ENCODE peak calls at places on chromosomes 1 and 21, in four cellular contexts. C is PC-9, P is pancreas, Q is testis. V is an unnamed sample. For H3K27me3, the result is how much of the 10 kb centered on the place peaks cover.

GRCh38 chr21:32214654-32215305 is 64.1 kb downstream of the MIS18A start:
- DNase-seq in Q (no peak), P (no peak), C (no peak), V (no peak)

GRCh38 chr1:195897072-195897471 is 711.2 kb downstream of the KCNT2 start:
- DNase-seq in C (no peak), P (no peak), Q (no peak), V (no peak)

GRCh38 chr1:234495231-234495990 is 16.4 kb upstream of the TARBP1 start:
- DNase-seq in Q (no peak), C (peak), P (no peak), V (peak)

GRCh38 chr1:16009678-16010077 is 5.6 kb downstream of the SRARP start:
- DNase-seq in P (no peak), Q (no peak), C (no peak), V (no peak)

GRCh38 chr1:101088431-101088830 is 62.8 kb upstream of the DPH5 start:
- DNase-seq in Q (no peak), P (no peak), C (no peak), V (no peak)

GRCh38 chr1:115067460-115067859 is 21.8 kb downstream of the TSPAN2 start:
- DNase-seq in P (no peak), Q (no peak), C (no peak), V (no peak)

GRCh38 chr1:200979574-200980451 is 43.7 kb downstream of the KIF21B start:
- DNase-seq in C (peak), P (no peak), Q (peak), V (no peak)

GRCh38 chr1:62070384-62071011 is 124.2 kb upstream of the L1TD1 start:
- DNase-seq in P (no peak), C (no peak), Q (no peak), V (no peak)

GRCh38 chr1:172465617-172466016 is 21.7 kb upstream of the PIGC start:
- DNase-seq in P (no peak), C (no peak), Q (no peak), V (no peak)

GRCh38 chr1:202049129-202049528 is 38.7 kb downstream of the ELF3 start:
- DNase-seq in P (peak), C (no peak), Q (no peak), V (no peak)

GRCh38 chr21:35071347-35071746 is 22.2 kb upstream of the RUNX1 start:
- DNase-seq in C (no peak), Q (no peak), P (no peak), V (no peak)

GRCh38 chr1:204592246-204592948 is 76.2 kb downstream of the MDM4 start:
- DNase-seq in Q (no peak), C (no peak), P (no peak), V (no peak)

GRCh38 chr1:107941123-107941522 is 23.9 kb downstream of the VAV3 start:
- DNase-seq in P (no peak), C (no peak), Q (no peak), V (peak)

GRCh38 chr1:46202975-46203737 is at the start of gene LURAP1:
- DNase-seq in Q (peak), P (no peak), C (no peak), V (no peak)

GRCh38 chr1:46411010-46411405 is 16.9 kb downstream of the FAAH start:
- DNase-seq in P (no peak), C (no peak), Q (no peak), V (no peak)

GRCh38 chr1:215923129-215923824 is 356.2 kb downstream of the KCTD3 start:
- DNase-seq in P (no peak), Q (no peak), C (no peak), V (peak)

GRCh38 chr1:116440731-116441130 is 67.7 kb downstream of the ATP1A1 start:
- DNase-seq in P (no peak), Q (no peak), C (no peak), V (no peak)

GRCh38 chr1:174998569-174999215 is 1.1 kb upstream of the CACYBP start:
- DNase-seq in C (peak), P (peak), Q (peak), V (no peak)

GRCh38 chr1:10623391-10624145 is 148.8 kb downstream of the PEX14 start:
- DNase-seq in C (no peak), Q (no peak), P (no peak), V (no peak)

GRCh38 chr1:209398330-209398991 is 185.1 kb upstream of the CAMK1G start:
- DNase-seq in P (no peak), C (peak), Q (no peak), V (peak)

GRCh38 chr1:34872133-34872503 is 12.6 kb upstream of the SMIM12 start:
- DNase-seq in Q (no peak), C (no peak), P (no peak), V (no peak)
- H3K27me3 ChIP-seq in Q (under half), C (half or more), P (under half), V (under half)

DNA sequence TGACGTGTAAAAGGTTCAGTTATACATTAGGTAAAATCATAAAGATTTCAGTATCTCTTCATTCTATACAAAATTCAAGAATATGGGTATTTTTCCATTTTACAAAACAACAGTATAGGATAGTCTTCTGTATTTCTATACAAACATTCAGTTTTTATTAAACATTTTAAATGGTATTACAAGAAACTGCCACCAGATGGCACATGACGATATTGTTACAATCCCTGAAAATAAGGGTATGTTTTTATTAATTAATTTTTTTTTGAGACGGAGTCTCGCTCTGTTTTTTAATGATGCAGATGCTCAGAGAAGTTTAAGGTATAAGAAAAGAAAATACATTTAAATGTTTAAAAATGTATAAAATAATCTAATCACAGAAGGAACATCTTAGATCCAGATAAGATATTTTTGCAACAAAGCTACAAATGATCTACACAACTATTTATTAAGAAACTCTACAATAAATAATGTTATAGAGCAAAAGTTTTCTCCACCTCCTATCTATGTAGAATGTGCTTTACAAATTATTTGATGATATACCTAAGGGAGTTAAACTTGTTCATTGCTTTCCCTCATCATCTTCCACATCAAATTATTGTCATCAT is 23.5 kb upstream of the RSBN1 start:
- DNase-seq in C (no peak), P (no peak), Q (no peak), V (no peak)
- TF ChIP-seq CTCF in C (peak), P (peak), Q (peak), V (peak)

GRCh38 chr1:31207046-31207445 is 32.6 kb downstream of the NKAIN1 start:
- DNase-seq in P (no peak), C (no peak), Q (no peak), V (no peak)

GRCh38 chr1:31199301-31199790 is 40.3 kb downstream of the NKAIN1 start:
- DNase-seq in P (no peak), Q (no peak), C (no peak), V (no peak)

GRCh38 chr1:31199924-31200323 is 39.8 kb downstream of the NKAIN1 start:
- DNase-seq in Q (no peak), P (no peak), C (no peak), V (no peak)

GRCh38 chr1:31201871-31202270 is 37.8 kb downstream of the NKAIN1 start:
- DNase-seq in P (no peak), Q (no peak), C (no peak), V (no peak)

GRCh38 chr1:31203215-31203614 is 36.5 kb downstream of the NKAIN1 start:
- DNase-seq in P (no peak), C (no peak), Q (peak), V (no peak)
- H3K27me3 ChIP-seq in P (under half), C (under half), Q (under half), V (under half)

DNA sequence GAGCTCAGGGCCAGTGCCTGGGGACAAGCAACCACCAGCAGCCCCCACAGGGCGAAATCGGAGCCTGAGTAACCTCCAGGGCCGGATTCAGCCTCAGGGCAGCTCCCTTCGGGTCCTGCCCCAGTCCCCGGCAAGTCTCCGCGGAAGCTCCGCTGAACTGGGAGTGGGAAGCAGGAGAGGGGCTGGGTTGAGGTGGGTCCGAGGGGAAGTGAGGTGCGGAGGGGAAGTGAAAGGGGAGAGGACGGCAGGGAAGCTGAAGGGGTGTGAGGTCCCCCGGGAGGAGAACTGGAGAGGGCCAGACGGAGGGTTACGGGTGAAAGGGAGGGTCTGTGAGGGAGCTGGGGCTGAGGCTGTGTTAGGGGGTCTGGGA is 560 bp downstream of the PADI2 start:
- DNase-seq in C (no peak), P (no peak), Q (no peak), V (no peak)
- TF ChIP-seq CTCF in C (no peak), P (no peak), Q (no peak), V (no peak)

DNA sequence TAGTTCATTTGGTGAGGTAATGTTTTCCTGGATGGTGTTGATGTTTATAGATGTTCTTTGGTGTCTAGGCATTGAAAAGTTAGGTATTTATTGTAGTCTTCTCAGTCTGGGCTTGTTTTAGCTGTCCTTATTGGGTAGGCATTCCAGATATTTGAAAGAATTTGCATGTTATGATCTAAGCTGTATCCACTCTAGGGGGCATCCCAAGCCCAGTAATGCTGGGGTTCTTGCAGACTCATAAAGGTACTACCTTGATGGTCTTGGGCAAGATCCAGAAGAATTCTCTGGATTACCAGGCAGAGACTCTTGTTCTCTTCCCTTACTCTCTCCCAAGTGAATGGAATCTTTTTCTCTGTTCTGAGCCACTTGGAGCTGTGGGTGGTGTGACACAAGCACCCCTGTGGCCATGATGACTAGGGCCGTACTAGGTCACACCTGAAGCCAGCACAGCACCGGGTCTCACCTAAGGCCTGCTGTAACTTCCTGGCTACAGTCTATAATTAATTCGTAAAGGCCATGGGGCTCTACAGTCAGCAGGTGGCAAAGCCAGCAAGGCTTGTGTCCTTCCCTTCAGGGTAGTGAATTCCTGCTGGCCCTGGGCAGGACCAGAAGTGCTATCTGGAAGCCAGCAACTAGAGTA is 74.8 kb upstream of the PDE4B start:
- DNase-seq in P (no peak), Q (no peak), C (no peak), V (peak)
- H3K27me3 ChIP-seq in P (under half), Q (under half), C (under half), V (under half)

GRCh38 chr21:36111238-36111637 is 23.6 kb upstream of the CBR3 start:
- DNase-seq in C (no peak), Q (no peak), P (no peak), V (no peak)

GRCh38 chr21:36109868-36110267 is 25.0 kb upstream of the CBR3 start:
- DNase-seq in C (no peak), P (no peak), Q (no peak), V (no peak)

GRCh38 chr21:36115138-36115710 is 19.7 kb upstream of the CBR3 start:
- DNase-seq in P (no peak), Q (no peak), C (no peak), V (no peak)

GRCh38 chr21:36117276-36117675 is 17.6 kb upstream of the CBR3 start:
- DNase-seq in P (no peak), Q (no peak), C (no peak), V (no peak)

DNA sequence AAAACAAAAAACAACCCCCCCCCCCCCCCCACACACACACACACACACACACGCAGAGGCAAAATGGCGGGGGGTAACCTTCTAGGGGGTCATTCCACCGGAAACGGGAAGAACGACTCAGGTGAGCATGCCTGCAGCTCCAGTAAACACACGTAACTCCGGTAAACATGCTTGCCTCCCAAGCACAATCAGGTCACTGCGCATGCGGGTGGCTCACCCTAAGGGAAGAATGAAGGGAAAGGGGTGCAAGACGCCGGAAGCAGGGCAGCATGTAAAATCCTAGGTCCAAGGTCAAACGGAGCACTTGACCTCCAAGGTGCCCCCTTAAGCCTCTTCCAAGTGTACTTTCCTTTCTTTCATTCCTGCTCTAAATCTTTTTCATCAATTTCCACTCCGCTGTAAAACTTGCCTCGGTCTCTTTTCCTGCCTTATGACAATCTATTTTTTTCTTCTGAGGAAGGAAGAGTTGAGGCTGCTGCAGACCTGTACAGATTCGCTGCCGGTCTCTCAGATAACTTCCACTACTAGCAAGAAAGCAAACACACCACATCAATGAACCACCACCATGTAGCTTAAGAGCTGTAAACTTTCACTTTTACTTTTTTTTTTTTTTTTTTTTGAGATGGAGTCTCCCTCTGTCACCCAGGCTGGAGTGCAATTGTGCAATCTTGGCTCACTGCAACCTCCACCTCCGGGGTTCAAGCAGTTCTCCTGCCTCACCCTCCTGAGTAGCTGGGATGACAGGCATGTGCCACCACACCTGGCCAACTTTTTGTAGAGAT is 21.0 kb upstream of the CBR3 start:
- DNase-seq in Q (peak), P (no peak), C (peak), V (no peak)
- TF ChIP-seq CTCF in Q (no peak), P (no peak), C (no peak), V (no peak)